ENCODE peak calls at places on chromosomes 3 and 15, in four cellular contexts. H is GM23248, S is colonic mucosa, V is fibroblast of lung. O is an unnamed sample.

GRCh38 chr3:177427096-177427495 is 229.8 kb upstream of the TBL1XR1 start:
- DNase-seq in H (no peak), S (no peak), V (no peak), O (no peak)

GRCh38 chr3:100053929-100054620 is 60.2 kb downstream of the FILIP1L start:
- DNase-seq in H (no peak), S (peak; percentile 40), V (no peak), O (no peak)

GRCh38 chr15:44738340-44738984 is 2.1 kb downstream of the TRIM69 start:
- DNase-seq in H (peak; percentile 60), S (no peak), V (peak; percentile 38), O (peak; percentile 66)

GRCh38 chr3:16382852-16383251 is 117.8 kb downstream of the OXNAD1 start:
- DNase-seq in H (no peak), S (no peak), V (no peak), O (no peak)

GRCh38 chr3:45462522-45463262 is 74.3 kb downstream of the LARS2 start:
- DNase-seq in H (peak; percentile 45), S (no peak), V (peak; percentile 65), O (no peak)

GRCh38 chr15:29612096-29612495 is 210.2 kb downstream of the TJP1 start:
- DNase-seq in H (peak; percentile 91), S (no peak), V (peak; percentile 88), O (peak; percentile 9)

GRCh38 chr15:66654718-66655375 is 47.2 kb upstream of the SMAD6 start:
- DNase-seq in H (peak; percentile 40), S (no peak), V (peak; percentile 16), O (no peak)

GRCh38 chr3:157445897-157446296 is 9.2 kb downstream of the PTX3 start:
- DNase-seq in H (peak; percentile 80), S (no peak), V (no peak), O (peak; percentile 33)

GRCh38 chr15:25728816-25729215 is 134.3 kb downstream of the ATP10A start:
- DNase-seq in H (no peak), S (no peak), V (no peak), O (no peak)

GRCh38 chr3:79247367-79248103 is 520.3 kb downstream of the ROBO1 start:
- DNase-seq in H (peak; percentile 30), S (no peak), V (peak; percentile 78), O (no peak)

GRCh38 chr15:81163961-81164800 is 30.1 kb downstream of the CFAP161 start:
- DNase-seq in H (peak; percentile 77), S (no peak), V (peak; percentile 91), O (no peak)

GRCh38 chr3:11610700-11611099 is 33.0 kb downstream of the VGLL4 start:
- DNase-seq in H (no peak), S (no peak), V (no peak), O (no peak)

GRCh38 chr15:63858881-63859280 is 25.1 kb upstream of the HERC1 start:
- DNase-seq in H (peak; percentile 47), S (no peak), V (peak; percentile 27), O (peak; percentile 95)

GRCh38 chr3:20023663-20024417 is 11.8 kb upstream of the PP2D1 start:
- DNase-seq in H (no peak), S (peak; percentile 45), V (no peak), O (peak; percentile 70)

GRCh38 chr3:73121684-73122331 is 60.3 kb downstream of the EBLN2 start:
- DNase-seq in H (no peak), S (no peak), V (no peak), O (no peak)

GRCh38 chr3:71117572-71118247 is 465.8 kb downstream of the FOXP1 start:
- DNase-seq in H (peak; percentile 47), S (peak; percentile 52), V (peak; percentile 71), O (no peak)

GRCh38 chr3:177538743-177539730 is 341.8 kb upstream of the TBL1XR1 start:
- DNase-seq in H (no peak), S (no peak), V (no peak), O (peak; percentile 44)

GRCh38 chr15:85852969-85853368 is 58.2 kb upstream of the KLHL25 start:
- DNase-seq in H (no peak), S (no peak), V (no peak), O (no peak)

GRCh38 chr15:41128174-41128902 is 12.3 kb upstream of the INO80 start:
- DNase-seq in H (no peak), S (no peak), V (no peak), O (no peak)

GRCh38 chr3:194588236-194588635 is 45.0 kb downstream of the TMEM44 start:
- DNase-seq in H (no peak), S (no peak), V (no peak), O (no peak)

GRCh38 chr3:123076496-123077418 is 9.9 kb downstream of the PDIA5 start:
- DNase-seq in H (no peak), S (no peak), V (no peak), O (peak; percentile 76)
- H3K9ac ChIP-seq in H (no peak overlapping the region), S (no peak overlapping the region), V (no peak overlapping the region), O (no peak overlapping the region)

GRCh38 chr3:115512565-115513410 is 110.5 kb upstream of the GAP43 start:
- DNase-seq in H (peak; percentile 67), S (no peak), V (peak; percentile 66), O (peak; percentile 61)
- H3K9ac ChIP-seq in H (peak overlapping the region; percentile 80), S (no peak overlapping the region), V (peak overlapping the region; percentile 32), O (peak overlapping the region; percentile 71)

GRCh38 chr3:149657458-149657795 is 398 bp downstream of the WWTR1 start:
- DNase-seq in H (peak; percentile 86), S (peak; percentile 30), V (peak; percentile 63), O (no peak)

GRCh38 chr3:149657796-149658443 is at the start of gene WWTR1:
- DNase-seq in H (peak; percentile 94), S (peak; percentile 76), V (peak; percentile 97), O (peak; percentile 97)

GRCh38 chr3:149660462-149660861 is 2.6 kb upstream of the WWTR1 start:
- DNase-seq in H (no peak), S (no peak), V (no peak), O (peak; percentile 39)

GRCh38 chr3:149659173-149659468 is 1.3 kb upstream of the WWTR1 start:
- DNase-seq in H (no peak), S (no peak), V (no peak), O (no peak)

DNA sequence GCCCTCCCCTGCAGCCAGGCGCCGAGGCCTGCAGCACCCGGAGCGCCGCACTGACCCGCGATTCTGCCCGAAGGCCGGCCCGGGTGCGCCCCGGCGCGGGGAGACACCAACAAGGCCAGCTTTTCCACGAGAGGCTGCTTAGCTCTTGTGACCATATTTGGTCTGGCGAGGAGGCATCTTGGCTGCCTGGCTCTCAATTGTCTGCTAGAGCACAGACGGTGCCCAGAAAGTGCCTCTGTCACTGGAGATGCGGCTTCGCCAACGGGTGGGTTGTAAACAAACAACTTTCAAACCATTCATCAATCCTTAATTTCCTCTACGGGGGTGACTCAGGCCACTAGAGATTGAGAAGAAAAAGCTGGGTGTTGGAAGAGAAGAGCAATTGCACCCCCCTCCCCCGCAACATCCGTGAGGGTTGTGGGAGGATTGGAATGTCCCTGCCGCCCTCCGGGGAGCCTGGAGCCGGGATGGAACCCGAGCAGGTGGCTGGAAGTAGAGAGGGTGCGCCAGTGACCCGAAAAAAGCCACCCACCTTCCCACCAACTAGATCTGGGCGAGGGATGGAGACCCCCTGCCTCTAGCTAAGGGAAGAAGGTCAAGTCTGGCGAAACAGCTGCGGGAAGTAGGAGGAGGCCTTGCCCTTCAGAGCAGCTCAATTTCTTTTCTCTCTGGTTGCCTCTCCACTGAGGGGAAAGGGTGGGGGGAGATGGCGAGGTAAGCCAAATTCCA is 783 bp upstream of the WWTR1 start:
- DNase-seq in H (peak; percentile 95), S (peak; percentile 53), V (peak; percentile 86), O (peak; percentile 84)
- H3K9ac ChIP-seq in H (peak overlapping the region; percentile 95), S (peak overlapping the region; percentile 82), V (peak overlapping the region; percentile 82), O (peak overlapping the region; percentile 97)

GRCh38 chr3:196180346-196180745 is 30.9 kb downstream of the ZDHHC19 start:
- DNase-seq in H (no peak), S (no peak), V (no peak), O (no peak)
- H3K9ac ChIP-seq in H (no peak overlapping the region), S (peak overlapping the region; percentile 40), V (no peak overlapping the region), O (no peak overlapping the region)

DNA sequence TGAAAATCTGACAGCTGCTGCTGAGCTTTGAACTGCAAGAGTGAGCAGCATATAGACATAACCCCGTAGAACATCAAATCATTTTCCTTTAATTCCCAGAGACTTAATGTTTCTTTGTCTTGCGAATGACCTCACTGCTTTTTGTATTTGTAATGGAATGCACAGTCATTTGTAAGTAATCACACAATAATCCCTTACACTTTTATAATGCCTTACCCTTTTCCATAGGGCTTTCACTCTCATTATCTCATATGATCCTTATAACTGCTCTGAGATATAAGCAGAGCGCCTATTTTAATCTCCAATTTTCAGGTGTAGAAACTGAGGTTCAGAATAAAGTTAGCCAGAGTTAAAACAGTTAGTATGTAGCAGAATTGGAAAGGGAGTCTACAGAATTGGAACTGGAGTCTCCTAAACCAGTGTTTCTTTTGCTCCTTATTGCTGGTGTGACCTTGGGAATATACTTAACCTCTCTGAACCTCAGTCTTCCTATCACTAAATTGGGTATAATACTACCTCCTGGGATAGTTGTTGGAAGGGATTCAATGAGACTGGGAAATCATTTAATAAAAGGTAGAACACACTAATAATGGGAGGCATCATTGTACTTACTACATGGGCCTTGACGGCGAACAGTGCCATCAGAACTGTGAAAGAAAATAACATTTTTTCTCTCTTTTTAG is 54.9 kb downstream of the LPP start:
- DNase-seq in H (peak; percentile 69), S (no peak), V (peak; percentile 87), O (no peak)
- H3K9ac ChIP-seq in H (peak overlapping the region; percentile 22), S (no peak overlapping the region), V (peak overlapping the region; percentile 48), O (no peak overlapping the region)

DNA sequence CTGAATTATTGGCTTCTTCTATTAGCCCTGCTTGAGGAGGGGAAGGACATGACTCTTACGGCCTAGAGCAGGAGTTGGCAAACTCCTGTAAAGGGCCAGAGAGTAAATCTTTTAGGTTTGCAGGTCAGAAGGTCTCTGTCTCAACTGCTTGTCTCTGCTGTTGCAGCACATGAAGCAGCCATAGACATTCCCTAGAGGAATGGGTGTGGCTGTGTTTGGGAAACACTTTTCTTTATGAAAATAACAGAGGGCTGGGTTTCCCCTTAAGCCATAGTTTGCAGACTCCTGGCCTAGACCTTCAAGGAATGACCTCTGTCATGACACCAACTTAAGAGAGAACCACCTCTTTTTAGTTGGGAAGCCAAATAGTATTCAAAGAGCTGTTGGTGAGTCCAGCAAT is 10.3 kb downstream of the TRAK1 start:
- DNase-seq in H (peak; percentile 34), S (no peak), V (no peak), O (no peak)
- H3K9ac ChIP-seq in H (peak overlapping the region; percentile 26), S (no peak overlapping the region), V (no peak overlapping the region), O (no peak overlapping the region)

O was measured in endothelial cell of umbilical vein.